ENCODE peak calls at places on chromosome 7, in ten cellular contexts. E, K, O, C, T, Y, N, M, Q and D are unnamed samples. For H3K4me1, the result is how much of the 10 kb centered on the place peaks cover.

GRCh38 chr7:129821476-129821875 is 131.3 kb downstream of the UBE2H start:
- DNase-seq in E (no peak), K (no peak), O (no peak), C (no peak), T (no peak), Y (no peak), N (no peak), M (no peak), Q (no peak), D (no peak)

GRCh38 chr7:158228986-158229385 is 358.6 kb downstream of the PTPRN2 start:
- DNase-seq in E (no peak), K (no peak), O (no peak), C (no peak), T (no peak), Y (no peak), N (no peak), M (peak), Q (peak), D (no peak)

GRCh38 chr7:5755704-5756131 is 25.7 kb downstream of the RNF216 start:
- DNase-seq in E (no peak), K (no peak), O (no peak), C (no peak), T (no peak), Y (peak), N (peak), M (no peak), Q (no peak), D (no peak)

GRCh38 chr7:122588621-122589020 is 110.3 kb downstream of the RNF133 start:
- DNase-seq in E (no peak), K (no peak), O (no peak), C (no peak), T (no peak), Y (no peak), N (no peak), M (no peak), Q (no peak), D (no peak)

GRCh38 chr7:135910393-135911036 is 66.6 kb downstream of the MTPN start:
- DNase-seq in E (no peak), K (no peak), O (no peak), C (no peak), T (no peak), Y (no peak), N (no peak), M (no peak), Q (no peak), D (no peak)

GRCh38 chr7:103934508-103934907 is 55.0 kb downstream of the RELN start:
- DNase-seq in E (no peak), K (no peak), O (no peak), C (no peak), T (no peak), Y (no peak), N (no peak), M (no peak), Q (peak), D (no peak)

GRCh38 chr7:139603282-139603681 is 79.8 kb downstream of the CLEC2L start:
- DNase-seq in E (peak), K (no peak), O (no peak), C (no peak), T (no peak), Y (no peak), N (no peak), M (no peak), Q (no peak), D (no peak)

GRCh38 chr7:112383671-112384417 is 66.4 kb upstream of the IFRD1 start:
- DNase-seq in E (no peak), K (no peak), O (no peak), C (no peak), T (no peak), Y (peak), N (no peak), M (no peak), Q (peak), D (peak)

GRCh38 chr7:38020134-38020533 is 99.7 kb downstream of the EPDR1 start:
- DNase-seq in E (no peak), K (no peak), O (no peak), C (no peak), T (no peak), Y (no peak), N (no peak), M (no peak), Q (no peak), D (no peak)

GRCh38 chr7:104123786-104124185 is 84.0 kb downstream of the ORC5 start:
- DNase-seq in E (no peak), K (no peak), O (no peak), C (no peak), T (no peak), Y (no peak), N (no peak), M (no peak), Q (no peak), D (no peak)

GRCh38 chr7:157786375-157787274 is 449.8 kb downstream of the DNAJB6 start:
- DNase-seq in E (no peak), K (no peak), O (no peak), C (no peak), T (no peak), Y (no peak), N (no peak), M (no peak), Q (no peak), D (no peak)

GRCh38 chr7:137547477-137547876 is 203.9 kb upstream of the PTN start:
- DNase-seq in E (no peak), K (no peak), O (no peak), C (no peak), T (no peak), Y (no peak), N (no peak), M (no peak), Q (no peak), D (no peak)

GRCh38 chr7:2471396-2471795 is 4.8 kb downstream of the GRIFIN start:
- DNase-seq in E (peak), K (no peak), O (no peak), C (peak), T (no peak), Y (peak), N (no peak), M (no peak), Q (peak), D (no peak)

GRCh38 chr7:20596653-20597052 is 18.8 kb upstream of the ABCB5 start:
- DNase-seq in E (no peak), K (no peak), O (no peak), C (no peak), T (no peak), Y (peak), N (no peak), M (no peak), Q (no peak), D (peak)

GRCh38 chr7:1814089-1814811 is 144.2 kb downstream of the ELFN1 start:
- DNase-seq in E (no peak), K (peak), O (no peak), C (no peak), T (peak), Y (no peak), N (no peak), M (no peak), Q (no peak), D (no peak)

GRCh38 chr7:93902777-93903423 is 3.5 kb upstream of the GNGT1 start:
- DNase-seq in E (peak), K (no peak), O (no peak), C (no peak), T (no peak), Y (peak), N (peak), M (peak), Q (peak), D (no peak)

GRCh38 chr7:111229951-111230350 is 139.0 kb downstream of the LRRN3 start:
- DNase-seq in E (no peak), K (no peak), O (no peak), C (no peak), T (no peak), Y (no peak), N (no peak), M (no peak), Q (no peak), D (no peak)

GRCh38 chr7:22481726-22482125 is 18.3 kb downstream of the STEAP1B start:
- DNase-seq in E (no peak), K (no peak), O (no peak), C (no peak), T (no peak), Y (peak), N (no peak), M (no peak), Q (no peak), D (no peak)

GRCh38 chr7:139620676-139621344 is 97.3 kb downstream of the CLEC2L start:
- DNase-seq in E (peak), K (peak), O (peak), C (no peak), T (no peak), Y (peak), N (peak), M (peak), Q (peak), D (peak)

GRCh38 chr7:13839063-13839462 is 150.4 kb downstream of the ETV1 start:
- DNase-seq in E (no peak), K (no peak), O (no peak), C (no peak), T (no peak), Y (no peak), N (no peak), M (no peak), Q (no peak), D (no peak)

GRCh38 chr7:74094224-74095095 is 10.9 kb downstream of the LIMK1 start:
- DNase-seq in E (peak), K (peak), O (peak), C (peak), T (peak), Y (peak), N (peak), M (peak), Q (peak), D (peak)
- TF ChIP-seq POLR2AphosphoS5 in E (peak), K (peak), O (no peak), C (peak), T (no peak), Y (peak), N (no peak), M (peak), Q (peak), D (no peak)

GRCh38 chr7:77710067-77710466 is 13.8 kb downstream of the RSBN1L start:
- DNase-seq in E (no peak), K (no peak), O (no peak), C (no peak), T (no peak), Y (no peak), N (no peak), M (no peak), Q (no peak), D (no peak)
- H3K4me1 ChIP-seq in E (under half), K (under half), O (under half), C (under half), T (under half), Y (under half), N (under half), M (under half), Q (under half), D (under half)

GRCh38 chr7:30984359-30985107 is 20.8 kb downstream of the GHRHR start:
- DNase-seq in E (no peak), K (peak), O (no peak), C (no peak), T (no peak), Y (peak), N (no peak), M (peak), Q (peak), D (no peak)
- TF ChIP-seq POLR2AphosphoS5 in E (no peak), K (no peak), O (no peak), C (no peak), T (no peak), Y (no peak), N (no peak), M (no peak), Q (no peak), D (no peak)

GRCh38 chr7:151689196-151689971 is 169.7 kb upstream of the RHEB start:
- DNase-seq in E (no peak), K (no peak), O (no peak), C (no peak), T (peak), Y (no peak), N (no peak), M (no peak), Q (no peak), D (no peak)

GRCh38 chr7:151692721-151693120 is 173.0 kb upstream of the RHEB start:
- DNase-seq in E (no peak), K (no peak), O (no peak), C (no peak), T (no peak), Y (no peak), N (no peak), M (no peak), Q (no peak), D (no peak)

GRCh38 chr7:151693140-151693539 is 173.4 kb upstream of the RHEB start:
- DNase-seq in E (no peak), K (no peak), O (no peak), C (no peak), T (no peak), Y (no peak), N (no peak), M (no peak), Q (no peak), D (no peak)

GRCh38 chr7:151690597-151690996 is 170.9 kb upstream of the RHEB start:
- DNase-seq in E (no peak), K (no peak), O (no peak), C (no peak), T (no peak), Y (no peak), N (no peak), M (no peak), Q (no peak), D (no peak)

GRCh38 chr7:151691449-151691848 is 171.8 kb upstream of the RHEB start:
- DNase-seq in E (no peak), K (no peak), O (no peak), C (no peak), T (no peak), Y (no peak), N (no peak), M (no peak), Q (no peak), D (no peak)
- H3K4me1 ChIP-seq in E (under half), K (under half), O (under half), C (under half), T (under half), Y (under half), N (under half), M (half or more), Q (under half), D (half or more)

DNA sequence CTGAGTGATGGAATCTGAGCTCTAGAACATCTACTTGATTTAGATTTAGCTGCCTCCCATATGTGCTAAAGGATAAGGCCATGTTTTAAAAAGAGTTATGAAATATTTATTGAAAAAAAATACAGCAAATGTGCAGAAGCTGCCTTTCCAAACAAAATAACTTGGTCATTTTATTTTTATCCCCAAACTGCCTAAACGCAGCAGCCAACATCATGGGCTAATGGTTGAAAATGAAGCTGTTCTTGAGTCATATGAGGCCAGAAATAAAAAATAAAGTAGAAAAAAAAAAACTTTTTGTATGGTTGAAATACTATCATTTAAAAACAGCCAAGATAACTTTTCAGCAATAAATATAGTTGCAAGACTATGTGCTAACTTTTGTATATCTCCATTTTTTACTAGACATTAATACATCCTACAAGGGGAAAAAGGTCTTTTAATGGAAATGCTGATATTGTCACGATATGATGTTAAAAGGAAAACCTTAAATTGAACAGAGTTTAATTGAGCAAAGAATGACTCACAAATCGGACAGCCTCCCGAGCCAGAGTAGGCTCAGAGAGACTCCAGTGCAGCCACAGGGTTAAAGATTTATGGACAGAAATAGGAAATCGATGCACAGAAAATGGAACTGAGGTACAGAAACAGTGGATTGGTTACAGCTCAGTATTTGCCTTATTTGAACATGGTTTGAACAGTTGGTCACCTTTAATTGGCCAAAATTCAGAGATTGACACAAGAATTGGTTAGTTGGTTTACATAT is 305.8 kb downstream of the MDFIC start:
- DNase-seq in E (no peak), K (no peak), O (no peak), C (no peak), T (no peak), Y (no peak), N (no peak), M (no peak), Q (no peak), D (no peak)
- TF ChIP-seq POLR2AphosphoS5 in E (no peak), K (no peak), O (no peak), C (no peak), T (no peak), Y (no peak), N (no peak), M (no peak), Q (no peak), D (no peak)